ENCODE peak calls at places on chromosome 7, in ten cellular contexts. D is Peyer's patch, L is stomach, C is tibial nerve, E is H1, G is spleen, J is ovary, P is right lobe of liver, X is IMR-90, A is sigmoid colon. Y is an unnamed sample.

GRCh38 chr7:47638679-47639306 is 56.9 kb upstream of the TNS3 start:
- DNase-seq in D (no peak), L (peak; percentile 90), C (no peak), E (no peak), G (no peak), J (peak; percentile 73), P (no peak), X (peak; percentile 69), A (peak; percentile 94), Y (no peak)

GRCh38 chr7:75982306-75983064 is 11.9 kb downstream of the TMEM120A start:
- DNase-seq in D (no peak), L (no peak), C (no peak), E (no peak), G (peak; percentile 56), J (no peak), P (peak; percentile 55), X (no peak), A (peak; percentile 56), Y (peak; percentile 31)

GRCh38 chr7:75966209-75966961 is 28.0 kb downstream of the TMEM120A start:
- DNase-seq in D (no peak), L (no peak), C (no peak), E (no peak), G (peak; percentile 59), J (peak; percentile 72), P (peak; percentile 62), X (no peak), A (peak; percentile 94), Y (peak; percentile 75)

GRCh38 chr7:1623810-1624209 is 46.3 kb upstream of the ELFN1 start:
- DNase-seq in D (no peak), L (no peak), C (no peak), E (no peak), G (no peak), J (no peak), P (no peak), X (no peak), A (no peak), Y (no peak)

GRCh38 chr7:86826948-86827347 is 183.2 kb downstream of the GRM3 start:
- DNase-seq in D (no peak), L (no peak), C (no peak), E (no peak), G (no peak), J (no peak), P (no peak), X (no peak), A (no peak), Y (no peak)

GRCh38 chr7:115099906-115100305 is 178.0 kb downstream of the MDFIC start:
- DNase-seq in D (no peak), L (no peak), C (no peak), E (no peak), G (no peak), J (no peak), P (no peak), X (peak; percentile 85), A (no peak), Y (no peak)

GRCh38 chr7:25805027-25805687 is 346.8 kb upstream of the NFE2L3 start:
- DNase-seq in D (no peak), L (no peak), C (no peak), E (no peak), G (no peak), J (no peak), P (no peak), X (peak; percentile 9), A (no peak), Y (no peak)

GRCh38 chr7:96501318-96501717 is 179.4 kb upstream of the SLC25A13 start:
- DNase-seq in D (no peak), L (no peak), C (no peak), E (no peak), G (no peak), J (no peak), P (no peak), X (no peak), A (no peak), Y (no peak)

GRCh38 chr7:12436896-12437535 is 33.4 kb upstream of the VWDE start:
- DNase-seq in D (no peak), L (no peak), C (no peak), E (no peak), G (no peak), J (no peak), P (no peak), X (peak; percentile 68), A (no peak), Y (no peak)

GRCh38 chr7:18529213-18529612 is 33.7 kb downstream of the HDAC9 start:
- DNase-seq in D (no peak), L (no peak), C (no peak), E (no peak), G (no peak), J (no peak), P (no peak), X (no peak), A (no peak), Y (no peak)

DNA sequence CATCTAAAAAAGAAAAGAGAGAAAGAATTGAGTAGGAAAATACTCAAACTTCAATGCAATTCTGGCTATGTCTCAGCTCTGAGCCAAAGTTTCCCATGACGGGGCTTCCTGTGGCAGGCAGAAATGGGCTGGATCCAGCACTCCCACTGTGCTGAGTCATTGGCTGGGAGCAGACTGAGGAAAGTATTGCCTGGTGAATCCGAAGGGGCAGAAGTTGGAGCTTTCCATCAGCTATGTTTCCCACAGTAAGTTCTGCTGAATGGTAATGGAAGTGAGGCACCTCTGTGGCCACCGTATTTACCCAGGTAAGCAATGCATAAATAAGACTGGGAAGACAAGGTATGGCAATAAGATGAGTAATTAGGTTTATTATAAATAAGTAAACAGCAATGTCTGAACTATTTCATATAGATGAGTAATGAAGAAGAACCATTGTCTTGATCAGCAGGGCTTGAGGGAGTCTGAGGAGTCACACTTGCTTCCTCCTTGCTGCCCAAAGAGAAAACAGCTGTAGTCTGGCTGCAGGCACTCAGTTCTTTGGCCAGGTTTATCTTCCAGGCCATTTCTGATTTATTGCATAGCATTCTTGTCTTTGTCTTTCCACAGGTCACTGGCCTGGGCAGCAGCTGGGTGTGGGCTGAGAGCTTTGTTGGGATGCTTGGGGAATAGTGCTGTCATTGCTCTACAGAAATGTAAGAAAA is 255.3 kb downstream of the DNAJB9 start:
- DNase-seq in D (no peak), L (no peak), C (no peak), E (no peak), G (no peak), J (no peak), P (no peak), X (peak; percentile 16), A (no peak), Y (peak; percentile 25)
- H3K9me3 ChIP-seq in D (no peaks in the 10 kb centered on the region), L (no peaks in the 10 kb centered on the region), C (no peaks in the 10 kb centered on the region), E (no peaks in the 10 kb centered on the region), G (no peaks in the 10 kb centered on the region), J (no peaks in the 10 kb centered on the region), P (no peaks in the 10 kb centered on the region), X (peaks cover 10% of the 10 kb centered on the region), A (no peaks in the 10 kb centered on the region), Y (no peaks in the 10 kb centered on the region)

GRCh38 chr7:236967-237366 is 44.6 kb downstream of the FAM20C start:
- DNase-seq in D (no peak), L (no peak), C (no peak), E (no peak), G (no peak), J (no peak), P (no peak), X (no peak), A (no peak), Y (no peak)

GRCh38 chr7:234712-235553 is 42.6 kb downstream of the FAM20C start:
- DNase-seq in D (no peak), L (peak; percentile 76), C (no peak), E (no peak), G (no peak), J (no peak), P (peak; percentile 88), X (peak; percentile 71), A (peak; percentile 92), Y (peak; percentile 61)

GRCh38 chr7:237385-237784 is 45.0 kb downstream of the FAM20C start:
- DNase-seq in D (no peak), L (no peak), C (no peak), E (no peak), G (no peak), J (no peak), P (no peak), X (no peak), A (no peak), Y (no peak)

GRCh38 chr7:234041-234711 is 41.8 kb downstream of the FAM20C start:
- DNase-seq in D (no peak), L (peak; percentile 30), C (no peak), E (no peak), G (no peak), J (no peak), P (no peak), X (peak; percentile 21), A (peak; percentile 87), Y (peak; percentile 55)

GRCh38 chr7:235576-236395 is 43.4 kb downstream of the FAM20C start:
- DNase-seq in D (no peak), L (peak; percentile 91), C (no peak), E (no peak), G (no peak), J (peak; percentile 81), P (peak; percentile 91), X (no peak), A (peak; percentile 87), Y (peak; percentile 68)
- TF ChIP-seq POLR2A in D (no peak), L (no peak), C (no peak), E (no peak), G (no peak), J (no peak), P (no peak), X (no peak), A (no peak), Y (no peak)

DNA sequence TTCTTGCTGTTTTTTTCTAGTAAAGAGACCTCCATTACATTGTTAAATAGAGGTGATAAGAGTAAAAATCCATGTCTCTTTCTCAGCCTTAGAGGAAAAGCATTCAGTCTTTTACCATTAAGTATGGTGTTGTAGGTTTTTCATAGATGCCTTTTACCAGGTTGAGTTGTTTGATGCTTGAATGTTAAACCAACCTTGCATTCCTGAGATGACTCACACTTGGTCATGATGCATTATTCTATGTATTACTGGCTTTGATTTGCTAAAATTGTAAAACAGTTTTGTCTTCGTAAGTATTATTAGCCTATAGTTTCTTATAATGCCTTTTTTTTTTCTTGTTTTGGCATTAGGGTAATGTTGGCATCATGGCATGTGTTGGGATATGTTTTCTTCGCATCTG is 90.0 kb downstream of the ANKRD61 start:
- DNase-seq in D (no peak), L (no peak), C (no peak), E (no peak), G (no peak), J (no peak), P (no peak), X (peak; percentile 61), A (no peak), Y (no peak)
- H3K9me3 ChIP-seq in D (no peaks in the 10 kb centered on the region), L (no peaks in the 10 kb centered on the region), C (peaks cover 2% of the 10 kb centered on the region), E (peaks cover 2% of the 10 kb centered on the region), G (peaks cover 17% of the 10 kb centered on the region), J (peaks cover 3% of the 10 kb centered on the region), P (peaks cover 4% of the 10 kb centered on the region), X (peaks cover 9% of the 10 kb centered on the region), A (no peaks in the 10 kb centered on the region), Y (no peaks in the 10 kb centered on the region)

DNA sequence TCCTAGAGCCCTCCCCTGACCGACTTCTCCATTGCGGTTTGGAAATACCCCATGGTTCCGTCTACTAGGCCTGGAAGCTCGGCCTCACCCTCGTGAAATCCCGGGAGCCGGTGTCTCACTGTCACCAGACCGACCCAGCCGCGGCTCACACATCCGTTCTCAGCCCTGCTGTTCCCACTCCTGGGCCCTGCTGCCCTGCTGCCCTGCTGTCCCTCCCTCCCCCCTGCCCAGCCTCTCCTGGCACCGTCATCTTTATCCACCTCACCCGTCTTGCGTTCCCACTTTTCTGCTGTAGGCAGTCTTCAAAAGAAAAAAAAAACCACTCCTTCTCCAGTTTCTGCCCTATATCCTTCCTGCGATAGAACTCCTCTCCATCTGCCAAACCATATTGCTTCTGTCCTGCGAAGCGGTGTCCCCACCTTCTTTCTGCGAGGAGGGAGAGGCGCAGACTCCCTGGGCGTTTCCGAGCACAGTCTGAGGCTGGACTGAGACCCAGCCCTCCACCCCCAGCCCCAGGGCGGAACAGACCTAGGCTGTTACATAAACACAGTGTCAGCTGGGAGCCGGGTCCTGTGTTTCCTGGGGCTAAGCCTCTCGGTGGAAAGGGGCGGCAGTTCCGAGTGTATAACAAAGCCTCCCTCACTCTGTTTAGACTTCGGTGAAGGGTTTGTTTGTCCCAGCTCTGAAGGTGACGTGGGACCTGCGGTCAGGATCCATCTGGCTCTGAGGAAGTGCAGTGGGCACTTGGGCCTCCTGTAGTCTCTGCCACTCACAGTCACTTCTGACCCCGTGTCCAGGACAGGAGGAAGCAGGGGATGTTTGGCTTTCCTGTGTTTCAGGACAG is 2.8 kb downstream of the AGAP3 start:
- DNase-seq in D (no peak), L (peak; percentile 62), C (peak; percentile 57), E (no peak), G (peak; percentile 89), J (peak; percentile 78), P (peak; percentile 75), X (peak; percentile 76), A (peak; percentile 93), Y (peak; percentile 81)
- TF ChIP-seq POLR2A in D (no peak), L (no peak), C (peak; percentile 44), E (no peak), G (no peak), J (no peak), P (peak; percentile 12), X (peak; percentile 69), A (no peak), Y (no peak)